ENCODE peak calls at places on chromosomes 12 and 14, in five cellular contexts. H, R, Y, G and X are unnamed samples.

GRCh38 chr12:4274396-4274959 is 916 bp downstream of the CCND2 start:
- DNase-seq in Y (peak), R (no peak), G (no peak), H (peak), X (peak)

GRCh38 chr14:44963775-44964380 is 1.9 kb downstream of the TOGARAM1 start:
- DNase-seq in R (peak), H (peak), G (no peak), Y (no peak), X (peak)

GRCh38 chr12:55582066-55582465 is 9.8 kb downstream of the OR2AP1 start:
- DNase-seq in G (no peak), Y (no peak), H (no peak), R (no peak), X (no peak)

GRCh38 chr14:99604766-99605298 is 825 bp upstream of the CCDC85C start:
- DNase-seq in Y (peak), G (no peak), R (peak), H (peak), X (peak)

GRCh38 chr14:30443368-30444007 is 115.5 kb upstream of the G2E3 start:
- DNase-seq in H (peak), Y (peak), R (peak), G (no peak), X (peak)

GRCh38 chr12:11959117-11959823 is 111.5 kb upstream of the BCL2L14 start:
- DNase-seq in R (peak), H (no peak), G (peak), Y (peak), X (no peak)

GRCh38 chr14:24092110-24092959 is 1.8 kb upstream of the PCK2 start:
- DNase-seq in G (no peak), R (no peak), H (no peak), Y (peak), X (no peak)

GRCh38 chr14:24032727-24033418 is 18.9 kb upstream of the CARMIL3 start:
- DNase-seq in G (no peak), R (peak), H (no peak), Y (no peak), X (no peak)

GRCh38 chr12:62131153-62131552 is 129.1 kb upstream of the USP15 start:
- DNase-seq in H (no peak), Y (no peak), G (no peak), R (no peak), X (peak)

GRCh38 chr14:50837850-50838470 is 7.0 kb upstream of the NIN start:
- DNase-seq in H (no peak), R (no peak), Y (no peak), G (no peak), X (no peak)

GRCh38 chr12:92398565-92399309 is 253.1 kb upstream of the BTG1 start:
- DNase-seq in R (no peak), H (peak), G (no peak), Y (no peak), X (no peak)
- H2AFZ ChIP-seq in R (no peak), H (peak), G (no peak), Y (no peak), X (peak)

GRCh38 chr12:103097496-103097895 is 140.0 kb downstream of the ASCL1 start:
- DNase-seq in Y (no peak), R (no peak), G (no peak), H (no peak), X (no peak)

GRCh38 chr12:103105971-103106597 is 148.6 kb downstream of the ASCL1 start:
- DNase-seq in H (no peak), R (no peak), Y (no peak), G (no peak), X (no peak)

GRCh38 chr12:103100226-103100866 is 142.9 kb downstream of the ASCL1 start:
- DNase-seq in G (no peak), Y (no peak), R (no peak), H (peak), X (no peak)

GRCh38 chr12:103102225-103102744 is 144.8 kb downstream of the ASCL1 start:
- DNase-seq in Y (no peak), G (no peak), R (no peak), H (no peak), X (no peak)
- H2AFZ ChIP-seq in Y (no peak), G (no peak), R (no peak), H (no peak), X (no peak)

GRCh38 chr12:123030686-123031085 is 50.2 kb downstream of the ARL6IP4 start:
- DNase-seq in Y (no peak), G (no peak), H (no peak), R (no peak), X (no peak)

GRCh38 chr12:123029550-123029949 is 49.1 kb downstream of the ARL6IP4 start:
- DNase-seq in Y (no peak), G (no peak), H (no peak), R (no peak), X (no peak)

GRCh38 chr12:123027726-123028445 is 47.4 kb downstream of the ARL6IP4 start:
- DNase-seq in R (no peak), H (no peak), G (no peak), Y (no peak), X (no peak)

GRCh38 chr12:123026094-123026853 is 45.8 kb downstream of the ARL6IP4 start:
- DNase-seq in Y (no peak), G (no peak), R (no peak), H (no peak), X (no peak)

DNA sequence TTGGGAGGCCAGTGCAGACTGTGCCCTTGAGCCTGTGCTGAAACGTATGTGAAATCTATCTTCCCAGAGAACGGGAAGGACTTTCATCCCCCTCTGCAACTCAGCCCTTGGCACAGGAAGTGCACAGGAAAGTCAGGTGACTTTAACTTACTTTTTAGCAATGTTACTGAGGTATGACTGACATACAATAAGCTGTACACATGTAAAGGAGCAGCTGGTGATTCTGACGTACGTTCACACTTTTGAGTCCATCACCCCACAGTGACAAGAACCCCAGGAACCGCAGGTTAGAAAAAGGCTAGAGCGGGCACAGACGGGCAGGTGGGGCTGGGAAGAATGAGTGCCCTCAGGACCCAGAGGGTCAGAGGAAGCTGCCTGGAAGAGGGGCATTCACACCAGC is 48.0 kb downstream of the ARL6IP4 start:
- DNase-seq in R (no peak), H (no peak), G (no peak), Y (no peak), X (no peak)
- H2AFZ ChIP-seq in R (no peak), H (no peak), G (no peak), Y (no peak), X (no peak)

GRCh38 chr12:105508096-105508495 is 177.6 kb downstream of the C12orf75 start:
- DNase-seq in Y (no peak), H (no peak), R (peak), G (no peak), X (no peak)

GRCh38 chr12:105504286-105504685 is 173.8 kb downstream of the C12orf75 start:
- DNase-seq in G (no peak), R (no peak), H (no peak), Y (no peak), X (peak)

GRCh38 chr12:105506678-105507310 is 176.3 kb downstream of the C12orf75 start:
- DNase-seq in Y (no peak), G (no peak), R (peak), H (no peak), X (no peak)

GRCh38 chr12:105510526-105510925 is 180.0 kb downstream of the C12orf75 start:
- DNase-seq in H (no peak), Y (no peak), R (no peak), G (no peak), X (no peak)

GRCh38 chr12:105507311-105508035 is 177.0 kb downstream of the C12orf75 start:
- DNase-seq in Y (no peak), R (no peak), G (no peak), H (no peak), X (no peak)
- H2AFZ ChIP-seq in Y (no peak), R (no peak), G (no peak), H (no peak), X (peak)

GRCh38 chr12:108560321-108560721 is 652 bp downstream of the SART3 start:
- DNase-seq in Y (peak), G (no peak), R (no peak), H (no peak), X (no peak)
- H2AFZ ChIP-seq in Y (peak), G (peak), R (peak), H (no peak), X (no peak)

GRCh38 chr12:32895688-32896437 is 714 bp downstream of the PKP2 start:
- DNase-seq in H (peak), R (peak), G (no peak), Y (peak), X (peak)

GRCh38 chr12:32897688-32898573 is 1.4 kb upstream of the PKP2 start:
- DNase-seq in H (no peak), G (no peak), R (no peak), Y (no peak), X (no peak)

GRCh38 chr12:32897276-32897615 is 669 bp upstream of the PKP2 start:
- DNase-seq in H (no peak), R (no peak), Y (no peak), G (no peak), X (no peak)

GRCh38 chr12:32894566-32894965 is 2.0 kb downstream of the PKP2 start:
- DNase-seq in G (no peak), R (no peak), H (no peak), Y (no peak), X (no peak)

DNA sequence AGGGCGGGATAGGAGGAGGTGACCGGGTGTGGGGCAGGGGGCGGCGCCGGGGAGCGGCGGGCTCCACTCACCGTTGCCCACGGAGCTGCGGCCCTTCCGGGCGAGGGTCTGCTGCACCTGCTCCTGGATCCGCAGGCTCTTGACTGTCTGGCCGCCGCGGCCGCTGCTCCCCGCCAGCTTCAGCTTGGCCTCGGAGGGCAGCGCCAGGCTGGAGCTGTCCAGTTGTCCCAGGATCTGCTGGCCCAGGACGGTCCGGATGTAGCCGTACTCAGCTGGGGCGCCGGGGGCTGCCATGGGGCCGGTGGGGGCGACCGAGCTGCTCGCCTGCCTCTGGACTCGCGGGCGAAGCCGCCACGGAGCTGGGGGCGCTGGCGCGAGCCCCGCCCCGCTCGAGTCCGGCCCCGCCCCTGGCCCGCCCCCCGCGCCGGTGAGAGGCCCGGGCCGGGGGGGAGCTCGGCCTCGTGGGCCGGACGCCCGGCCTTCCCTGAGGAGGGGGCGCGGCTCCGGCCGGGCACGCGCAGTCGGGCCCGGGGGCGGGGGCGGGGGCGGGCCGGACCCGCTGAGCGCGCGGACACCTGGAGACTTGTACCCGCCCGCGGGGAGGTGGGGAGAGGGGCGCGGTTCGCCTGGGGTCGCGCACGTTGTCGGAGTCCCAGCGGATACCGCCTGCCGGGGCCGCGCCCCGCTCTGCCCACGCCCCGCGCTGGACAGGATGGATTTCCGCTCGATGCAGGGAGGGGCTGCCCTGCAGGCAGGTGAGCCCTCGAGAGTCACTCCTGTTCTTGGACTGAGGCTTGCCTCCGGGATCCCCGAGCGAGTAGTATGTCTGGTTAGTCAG is at the start of gene PKP2:
- DNase-seq in H (peak), G (peak), Y (peak), R (peak), X (peak)
- H2AFZ ChIP-seq in H (peak), G (peak), Y (peak), R (peak), X (peak)

GRCh38 chr12:42590324-42590934 is 883 bp upstream of the PRICKLE1 start:
- DNase-seq in H (peak), G (peak), R (peak), Y (peak), X (peak)

GRCh38 chr12:42589465-42590323 is at the start of gene PRICKLE1:
- DNase-seq in Y (peak), R (peak), H (peak), G (peak), X (peak)

GRCh38 chr12:42588981-42589464 is 523 bp downstream of the PRICKLE1 start:
- DNase-seq in H (peak), R (peak), Y (peak), G (peak), X (peak)

GRCh38 chr12:42587564-42588307 is 1.8 kb downstream of the PRICKLE1 start:
- DNase-seq in Y (peak), H (no peak), G (no peak), R (peak), X (no peak)

DNA sequence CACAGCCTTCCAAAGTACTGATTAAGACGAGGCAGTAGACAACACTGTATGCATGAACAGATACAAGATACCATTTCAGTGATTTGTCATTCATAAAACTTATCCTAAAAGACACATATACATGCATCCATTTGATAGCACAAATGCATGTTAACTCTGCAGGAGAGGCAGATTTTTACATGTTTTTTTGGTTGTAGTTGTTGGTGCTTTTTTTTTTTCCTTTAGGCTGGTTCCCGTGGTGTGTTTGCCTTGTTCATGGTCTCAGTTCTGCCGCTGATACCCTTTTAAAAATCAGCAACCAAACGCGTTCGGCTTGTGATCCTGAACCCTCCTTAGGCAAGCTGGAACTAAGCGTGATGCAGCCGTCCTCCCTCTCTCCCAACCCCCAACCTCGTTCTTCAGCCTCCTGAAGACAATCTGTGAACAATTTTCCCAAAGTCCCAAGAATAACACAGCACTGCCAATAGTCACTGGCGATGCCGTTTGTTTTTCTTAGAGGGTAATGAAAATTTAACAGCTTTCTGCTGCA is 1.2 kb downstream of the PRICKLE1 start:
- DNase-seq in R (peak), G (no peak), H (no peak), Y (peak), X (no peak)
- H2AFZ ChIP-seq in R (peak), G (peak), H (no peak), Y (peak), X (peak)

GRCh38 chr12:70641691-70642090 is 4.5 kb upstream of the PTPRB start:
- DNase-seq in G (no peak), R (no peak), H (no peak), Y (no peak), X (no peak)
- H2AFZ ChIP-seq in G (no peak), R (no peak), H (no peak), Y (no peak), X (no peak)